ENCODE peak calls at places on chromosomes 16 and 17, in six cellular contexts. D is lower leg skin, N is HEK293T, V is EH, J is endothelial cell, R is nephron progenitor cell. K is an unnamed sample.

GRCh38 chr16:30417447-30418349 is 10.3 kb downstream of the ZNF771 start:
- DNase-seq in R (peak), V (peak), J (peak), D (peak), N (peak), K (peak)

GRCh38 chr17:71180801-71181385 is 939.9 kb upstream of the SOX9 start:
- DNase-seq in R (peak), D (peak), N (peak), V (peak), J (no peak), K (peak)

GRCh38 chr16:82628741-82629140 is 2.0 kb downstream of the CDH13 start:
- DNase-seq in N (no peak), J (no peak), D (no peak), R (no peak), V (peak), K (no peak)

GRCh38 chr17:81289627-81290026 is 5.5 kb downstream of the SLC38A10 start:
- DNase-seq in R (no peak), J (no peak), V (no peak), N (no peak), D (no peak), K (no peak)

GRCh38 chr16:88073201-88073721 is 122.0 kb downstream of the BANP start:
- DNase-seq in V (no peak), D (no peak), R (no peak), N (no peak), J (no peak), K (no peak)

GRCh38 chr17:9252525-9252924 is 231.2 kb downstream of the NTN1 start:
- DNase-seq in V (no peak), D (no peak), R (no peak), N (no peak), J (no peak), K (no peak)

GRCh38 chr17:36949461-36949927 is 740 bp downstream of the AATF start:
- DNase-seq in D (no peak), N (no peak), J (no peak), R (no peak), V (peak), K (no peak)

GRCh38 chr17:75639771-75640555 is 6.7 kb downstream of the SMIM5 start:
- DNase-seq in J (no peak), V (no peak), D (no peak), R (no peak), N (no peak), K (no peak)

GRCh38 chr17:65690626-65691310 is 129.3 kb upstream of the AXIN2 start:
- DNase-seq in J (no peak), N (no peak), V (no peak), D (no peak), R (no peak), K (no peak)

GRCh38 chr16:31460582-31461002 is 1.3 kb downstream of the ARMC5 start:
- DNase-seq in J (no peak), N (no peak), D (no peak), R (no peak), V (peak), K (no peak)

GRCh38 chr17:19570497-19571151 is 37.0 kb downstream of the SLC47A1 start:
- DNase-seq in J (no peak), V (no peak), D (no peak), N (no peak), R (no peak), K (no peak)

GRCh38 chr17:2862197-2862596 is 66.0 kb downstream of the RAP1GAP2 start:
- DNase-seq in V (no peak), J (no peak), D (no peak), N (no peak), R (no peak), K (no peak)

GRCh38 chr17:10681866-10682446 is 15.4 kb downstream of the SCO1 start:
- DNase-seq in D (no peak), V (peak), J (no peak), R (no peak), N (no peak), K (no peak)

GRCh38 chr17:73605444-73605843 is 38.8 kb downstream of the SDK2 start:
- DNase-seq in V (no peak), D (no peak), J (no peak), R (no peak), N (no peak), K (no peak)

GRCh38 chr17:39699818-39700147 is at the start of gene ERBB2:
- DNase-seq in N (peak), J (peak), R (peak), D (peak), V (peak), K (no peak)

GRCh38 chr16:53433930-53434435 is 288 bp upstream of the RBL2 start:
- DNase-seq in D (no peak), R (no peak), J (no peak), V (peak), N (peak), K (no peak)

GRCh38 chr17:4304417-4305027 is 40.7 kb upstream of the ANKFY1 start:
- DNase-seq in V (peak), R (peak), J (peak), N (peak), D (no peak), K (peak)

GRCh38 chr16:963913-964695 is 6.7 kb downstream of the LMF1 start:
- DNase-seq in D (no peak), J (no peak), N (no peak), R (no peak), V (peak), K (no peak)

GRCh38 chr17:18321309-18321708 is 6.2 kb downstream of the SMCR8 start:
- DNase-seq in N (no peak), D (no peak), V (no peak), J (no peak), R (no peak), K (no peak)

GRCh38 chr17:27980035-27980434 is 62.4 kb upstream of the NLK start:
- DNase-seq in V (peak), J (no peak), N (no peak), D (no peak), R (no peak), K (no peak)

GRCh38 chr16:8675183-8676159 is 1.1 kb downstream of the ABAT start:
- DNase-seq in N (no peak), R (no peak), J (no peak), D (no peak), V (peak), K (peak)

GRCh38 chr16:5257462-5257861 is 159.9 kb upstream of the EEF2KMT start:
- DNase-seq in R (no peak), V (no peak), N (no peak), J (no peak), D (no peak), K (no peak)

GRCh38 chr17:38777641-38778250 is 21.6 kb downstream of the PIP4K2B start:
- DNase-seq in N (no peak), J (no peak), D (no peak), V (peak), R (no peak), K (no peak)

GRCh38 chr16:64419832-64420231 is 702.0 kb downstream of the CDH11 start:
- DNase-seq in D (no peak), V (no peak), J (no peak), N (no peak), R (no peak), K (no peak)

GRCh38 chr16:81808933-81809480 is 29.9 kb downstream of the PLCG2 start:
- DNase-seq in V (no peak), N (no peak), J (no peak), R (no peak), D (no peak), K (no peak)

GRCh38 chr16:16183562-16183961 is 39.7 kb downstream of the ABCC6 start:
- DNase-seq in N (no peak), V (no peak), J (no peak), D (no peak), R (no peak), K (no peak)

GRCh38 chr16:84774810-84775209 is 45.0 kb upstream of the CRISPLD2 start:
- DNase-seq in R (no peak), J (no peak), D (peak), V (peak), N (no peak), K (no peak)

GRCh38 chr17:38705803-38706624 is 941 bp downstream of the MLLT6 start:
- DNase-seq in V (peak), J (peak), D (no peak), R (peak), N (no peak), K (peak)

K was measured in BE2C.